ENCODE peak calls at places on chromosomes 13 and 19, in six cellular contexts. D is Peyer's patch, F is transverse colon, V is IMR-90, K is stomach, T is esophagus squamous epithelium. A is an unnamed sample.
A peak's percentile ranks its signal among the peaks of the same experiment; 100 is the strongest.

GRCh38 chr13:106424805-106425204 is 110.7 kb downstream of the EFNB2 start:
- DNase-seq in D (no peak), F (no peak), V (peak; percentile 30), K (no peak), T (no peak), A (no peak)

GRCh38 chr13:60448907-60449510 is 52.0 kb downstream of the TDRD3 start:
- DNase-seq in D (no peak), F (no peak), V (peak; percentile 68), K (no peak), T (no peak), A (no peak)

GRCh38 chr19:18401580-18402112 is 4.2 kb upstream of the LRRC25 start:
- DNase-seq in D (peak; percentile 89), F (peak; percentile 85), V (peak; percentile 69), K (no peak), T (no peak), A (no peak)

GRCh38 chr13:26988059-26988769 is 183.4 kb downstream of the USP12 start:
- DNase-seq in D (no peak), F (peak; percentile 4), V (no peak), K (no peak), T (no peak), A (no peak)

GRCh38 chr19:46574533-46574932 is 26.6 kb upstream of the CALM3 start:
- DNase-seq in D (no peak), F (no peak), V (no peak), K (no peak), T (no peak), A (no peak)

GRCh38 chr13:109393045-109393444 is 393.3 kb downstream of the IRS2 start:
- DNase-seq in D (no peak), F (no peak), V (no peak), K (no peak), T (no peak), A (no peak)

GRCh38 chr13:111908391-111908790 is 158.6 kb upstream of the SOX1 start:
- DNase-seq in D (peak; percentile 33), F (no peak), V (no peak), K (no peak), T (no peak), A (no peak)

GRCh38 chr19:45347570-45348366 is 7.2 kb downstream of the KLC3 start:
- DNase-seq in D (no peak), F (no peak), V (no peak), K (no peak), T (no peak), A (no peak)

GRCh38 chr13:110546933-110547332 is 14.6 kb downstream of the RAB20 start:
- DNase-seq in D (peak; percentile 94), F (peak; percentile 93), V (peak; percentile 89), K (peak; percentile 95), T (peak; percentile 28), A (peak; percentile 96)

GRCh38 chr13:98353750-98354149 is 176.7 kb upstream of the RNF113B start:
- DNase-seq in D (no peak), F (no peak), V (peak; percentile 13), K (no peak), T (no peak), A (no peak)

GRCh38 chr13:43805071-43805468 is 18.3 kb upstream of the ENOX1 start:
- DNase-seq in D (no peak), F (no peak), V (peak; percentile 96), K (no peak), T (no peak), A (no peak)

GRCh38 chr13:51317262-51317661 is 22.2 kb upstream of the SERPINE3 start:
- DNase-seq in D (no peak), F (no peak), V (peak; percentile 17), K (no peak), T (no peak), A (no peak)

GRCh38 chr19:42433503-42434260 is 6.5 kb upstream of the LIPE start:
- DNase-seq in D (peak; percentile 95), F (peak; percentile 93), V (peak; percentile 14), K (peak; percentile 80), T (no peak), A (peak; percentile 65)

GRCh38 chr13:49584771-49585182 is 581 bp downstream of the RCBTB1 start:
- DNase-seq in D (no peak), F (no peak), V (peak; percentile 6), K (no peak), T (no peak), A (no peak)

GRCh38 chr13:109707044-109707794 is 79.2 kb downstream of the IRS2 start:
- DNase-seq in D (no peak), F (no peak), V (no peak), K (no peak), T (no peak), A (no peak)

GRCh38 chr19:30316000-30316491 is 56.1 kb upstream of the ZNF536 start:
- DNase-seq in D (no peak), F (no peak), V (no peak), K (no peak), T (no peak), A (no peak)

GRCh38 chr13:51034906-51035305 is 76.2 kb downstream of the C13orf42 start:
- DNase-seq in D (no peak), F (no peak), V (no peak), K (no peak), T (no peak), A (no peak)

GRCh38 chr19:8515317-8515716 is 1.4 kb upstream of the ZNF414 start:
- DNase-seq in D (peak; percentile 53), F (no peak), V (no peak), K (no peak), T (no peak), A (no peak)

GRCh38 chr19:8512115-8512967 is 1.6 kb downstream of the ZNF414 start:
- DNase-seq in D (peak; percentile 56), F (peak; percentile 43), V (no peak), K (no peak), T (no peak), A (no peak)

GRCh38 chr19:8511573-8512101 is 2.3 kb downstream of the ZNF414 start:
- DNase-seq in D (peak; percentile 46), F (no peak), V (no peak), K (no peak), T (no peak), A (peak; percentile 51)

GRCh38 chr19:8513687-8514504 is at the start of gene ZNF414:
- DNase-seq in D (peak; percentile 99), F (peak; percentile 98), V (peak; percentile 95), K (peak; percentile 98), T (peak; percentile 82), A (peak; percentile 98)

GRCh38 chr19:8512991-8513686 is 828 bp downstream of the ZNF414 start:
- DNase-seq in D (peak; percentile 48), F (no peak), V (no peak), K (no peak), T (no peak), A (peak; percentile 61)
- TF ChIP-seq POLR2A in D (no peak), F (no peak), V (no peak), K (no peak), T (no peak), A (no peak)

GRCh38 chr19:58400916-58401824 is 5.7 kb downstream of the RNF225 start:
- DNase-seq in D (peak; percentile 100), F (peak; percentile 99), V (peak; percentile 99), K (peak; percentile 100), T (peak; percentile 98), A (peak; percentile 100)
- TF ChIP-seq POLR2A in D (peak; percentile 46), F (peak; percentile 82), V (peak; percentile 89), K (no peak), T (peak; percentile 29), A (peak; percentile 61)

DNA sequence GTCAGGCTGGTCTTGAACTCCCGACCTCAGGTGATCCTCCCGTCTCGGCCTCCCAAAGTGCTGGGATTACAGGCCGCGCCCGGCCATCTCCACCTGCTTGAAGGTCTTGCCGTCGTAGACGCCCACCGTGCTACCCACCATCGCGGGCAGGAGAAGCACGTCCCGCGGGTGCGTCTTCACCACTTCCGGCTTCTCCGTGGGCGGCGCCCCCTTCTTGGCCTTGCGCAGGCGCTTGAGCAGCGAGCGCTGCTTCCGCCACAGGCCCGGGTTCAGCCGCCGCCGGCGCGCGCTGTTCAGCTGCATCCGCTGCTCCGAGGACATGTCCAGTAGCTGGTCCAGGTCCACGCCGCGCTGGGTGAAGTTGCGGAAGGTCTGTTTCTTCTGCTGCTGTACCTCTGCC is 21.6 kb downstream of the EFNA2 start:
- DNase-seq in D (no peak), F (no peak), V (no peak), K (no peak), T (no peak), A (no peak)
- TF ChIP-seq POLR2A in D (no peak), F (no peak), V (no peak), K (no peak), T (no peak), A (no peak)

GRCh38 chr13:72261732-72262131 is 394.7 kb upstream of the DACH1 start:
- DNase-seq in D (no peak), F (no peak), V (no peak), K (no peak), T (no peak), A (no peak)

GRCh38 chr13:72259528-72259927 is 392.5 kb upstream of the DACH1 start:
- DNase-seq in D (no peak), F (no peak), V (no peak), K (no peak), T (no peak), A (no peak)

GRCh38 chr13:72253754-72254153 is 386.8 kb upstream of the DACH1 start:
- DNase-seq in D (no peak), F (no peak), V (no peak), K (no peak), T (no peak), A (no peak)

GRCh38 chr13:72255908-72256307 is 388.9 kb upstream of the DACH1 start:
- DNase-seq in D (no peak), F (peak; percentile 42), V (no peak), K (no peak), T (no peak), A (no peak)

GRCh38 chr13:72258340-72258981 is 391.5 kb upstream of the DACH1 start:
- DNase-seq in D (no peak), F (no peak), V (no peak), K (no peak), T (no peak), A (no peak)
- TF ChIP-seq POLR2A in D (no peak), F (no peak), V (no peak), K (no peak), T (no peak), A (no peak)

DNA sequence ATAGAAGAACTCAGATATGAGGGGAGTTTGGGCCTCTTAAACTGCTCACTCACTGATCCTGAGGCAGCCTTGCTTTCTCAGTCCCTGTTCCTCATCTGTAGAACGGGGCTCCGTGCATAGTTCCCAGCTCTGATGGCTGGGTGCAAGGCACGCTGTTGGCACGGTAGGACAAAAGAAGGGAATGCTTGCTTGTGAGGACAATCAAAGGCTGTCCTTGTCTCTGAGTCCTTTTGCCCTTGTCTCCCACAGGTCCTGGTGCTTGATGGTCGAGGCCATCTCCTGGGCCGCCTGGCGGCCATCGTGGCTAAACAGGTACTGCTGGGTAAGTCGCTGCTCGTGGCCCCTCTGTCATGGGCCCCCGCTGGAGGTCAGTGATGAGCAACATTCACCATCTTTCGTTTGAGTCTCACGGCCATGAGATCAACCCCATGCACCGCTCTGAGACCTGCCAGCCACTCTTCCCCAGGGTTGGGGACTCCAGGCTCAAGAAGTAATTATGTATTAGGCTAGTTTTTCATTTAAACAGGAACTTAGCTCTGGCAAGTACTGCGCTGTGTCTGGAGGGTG is 2.3 kb downstream of the RPL13A start:
- DNase-seq in D (peak; percentile 76), F (no peak), V (no peak), K (no peak), T (no peak), A (no peak)
- TF ChIP-seq POLR2A in D (no peak), F (no peak), V (no peak), K (no peak), T (no peak), A (no peak)

GRCh38 chr13:72101768-72102400 is 234.9 kb upstream of the DACH1 start:
- DNase-seq in D (no peak), F (no peak), V (no peak), K (no peak), T (no peak), A (no peak)
- TF ChIP-seq POLR2A in D (no peak), F (no peak), V (no peak), K (no peak), T (no peak), A (no peak)

GRCh38 chr19:4054471-4055208 is 12.1 kb downstream of the ZBTB7A start:
- DNase-seq in D (no peak), F (no peak), V (no peak), K (no peak), T (no peak), A (no peak)
- TF ChIP-seq POLR2A in D (no peak), F (no peak), V (no peak), K (no peak), T (no peak), A (no peak)

A was measured in ovary.